ENCODE peak calls at places on chromosomes 5 and 9, in five cellular contexts. G is SJSA1, F is GM23248, O is A549, P is AG04450. E is an unnamed sample.
A peak's percentile ranks its signal among the peaks of the same experiment; 100 is the strongest.

GRCh38 chr5:168423971-168424370 is 62.3 kb upstream of the RARS1 start:
- DNase-seq in G (no peak), F (no peak), O (no peak), P (no peak), E (no peak)

GRCh38 chr9:124312290-124313265 is 54.8 kb downstream of the NEK6 start:
- DNase-seq in G (no peak), F (no peak), O (no peak), P (no peak), E (no peak)

GRCh38 chr5:136011427-136012001 is 17.3 kb upstream of the TGFBI start:
- DNase-seq in G (peak; percentile 57), F (peak; percentile 94), O (peak; percentile 84), P (no peak), E (no peak)

GRCh38 chr5:95976606-95977005 is 15.0 kb upstream of the ELL2 start:
- DNase-seq in G (no peak), F (no peak), O (no peak), P (no peak), E (no peak)

GRCh38 chr9:85743290-85744128 is 1.8 kb upstream of the AGTPBP1 start:
- DNase-seq in G (peak; percentile 51), F (peak; percentile 53), O (peak; percentile 71), P (peak; percentile 83), E (no peak)

GRCh38 chr9:708556-709432 is 132.7 kb upstream of the DMRT1 start:
- DNase-seq in G (no peak), F (peak; percentile 49), O (no peak), P (no peak), E (peak; percentile 81)

GRCh38 chr5:32850792-32851191 is 139.7 kb downstream of the NPR3 start:
- DNase-seq in G (no peak), F (no peak), O (no peak), P (no peak), E (no peak)

GRCh38 chr5:17327048-17327447 is 109.6 kb downstream of the BASP1 start:
- DNase-seq in G (no peak), F (no peak), O (no peak), P (no peak), E (no peak)

GRCh38 chr5:169384661-169385060 is 83.7 kb upstream of the SLIT3 start:
- DNase-seq in G (no peak), F (no peak), O (no peak), P (no peak), E (no peak)

GRCh38 chr5:540215-541147 is 16.2 kb upstream of the SLC9A3 start:
- DNase-seq in G (peak; percentile 41), F (peak; percentile 22), O (no peak), P (no peak), E (no peak)

GRCh38 chr9:9352877-9353481 is 1259.8 kb downstream of the PTPRD start:
- DNase-seq in G (no peak), F (peak; percentile 17), O (no peak), P (no peak), E (peak; percentile 3)

GRCh38 chr9:130473521-130473920 is 28.8 kb downstream of the ASS1 start:
- DNase-seq in G (no peak), F (no peak), O (no peak), P (no peak), E (no peak)

GRCh38 chr9:77977210-77977611 is 54.4 kb downstream of the GNAQ start:
- DNase-seq in G (peak; percentile 59), F (peak; percentile 79), O (peak; percentile 71), P (no peak), E (peak; percentile 47)

GRCh38 chr9:133700861-133701320 is 37.3 kb downstream of the SARDH start:
- DNase-seq in G (no peak), F (no peak), O (no peak), P (no peak), E (no peak)

GRCh38 chr9:21611896-21612295 is 129.8 kb upstream of the IFNE start:
- DNase-seq in G (no peak), F (peak; percentile 32), O (no peak), P (no peak), E (no peak)

GRCh38 chr5:111954516-111955337 is 197.7 kb upstream of the NREP start:
- DNase-seq in G (no peak), F (peak; percentile 72), O (no peak), P (no peak), E (no peak)
- H3K4me3 ChIP-seq in G (no peak overlapping the region), F (peak overlapping the region; percentile 9), O (no peak overlapping the region), P (no peak overlapping the region), E (no peak overlapping the region)

GRCh38 chr5:174720066-174720611 is 4.2 kb upstream of the MSX2 start:
- DNase-seq in G (no peak), F (no peak), O (no peak), P (no peak), E (no peak)
- H3K4me3 ChIP-seq in G (no peak overlapping the region), F (no peak overlapping the region), O (peak overlapping the region; percentile 50), P (no peak overlapping the region), E (no peak overlapping the region)

DNA sequence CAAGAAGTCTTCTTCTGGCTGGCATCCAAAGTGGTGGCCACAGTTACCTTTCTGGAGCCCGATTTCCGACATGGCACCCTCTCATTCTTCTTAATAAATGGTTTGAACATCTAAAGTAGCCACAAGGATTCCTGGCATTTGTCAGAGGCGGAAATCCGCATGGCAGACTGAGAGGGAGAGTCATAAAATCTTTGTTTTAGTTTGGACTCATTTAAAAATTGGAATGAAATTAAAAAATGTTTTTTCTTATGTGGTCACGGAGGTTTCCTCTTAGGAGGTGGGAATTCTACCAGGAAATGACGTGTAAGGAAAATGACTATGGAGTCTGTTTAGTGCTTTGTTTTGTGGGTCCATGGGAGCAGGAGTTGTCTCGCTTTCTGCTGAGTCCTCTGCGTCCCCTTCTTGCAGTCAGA is 133.0 kb upstream of the PTCH1 start:
- DNase-seq in G (peak; percentile 60), F (peak; percentile 50), O (no peak), P (no peak), E (no peak)
- H3K4me3 ChIP-seq in G (peak overlapping the region; percentile 34), F (peak overlapping the region; percentile 62), O (no peak overlapping the region), P (no peak overlapping the region), E (no peak overlapping the region)

GRCh38 chr5:119332978-119333401 is 22.8 kb upstream of the TNFAIP8 start:
- DNase-seq in G (no peak), F (no peak), O (no peak), P (no peak), E (no peak)
- H3K4me3 ChIP-seq in G (no peak overlapping the region), F (no peak overlapping the region), O (no peak overlapping the region), P (no peak overlapping the region), E (no peak overlapping the region)

GRCh38 chr9:4143951-4144717 is 155.7 kb downstream of the GLIS3 start:
- DNase-seq in G (no peak), F (peak; percentile 78), O (peak; percentile 45), P (no peak), E (no peak)
- H3K4me3 ChIP-seq in G (no peak overlapping the region), F (peak overlapping the region; percentile 48), O (peak overlapping the region; percentile 36), P (no peak overlapping the region), E (no peak overlapping the region)

GRCh38 chr5:143427122-143427735 is 23.7 kb upstream of the NR3C1 start:
- DNase-seq in G (no peak), F (no peak), O (no peak), P (no peak), E (no peak)

GRCh38 chr5:143425835-143426234 is 22.3 kb upstream of the NR3C1 start:
- DNase-seq in G (no peak), F (no peak), O (no peak), P (no peak), E (no peak)

GRCh38 chr5:143428738-143429420 is 25.4 kb upstream of the NR3C1 start:
- DNase-seq in G (no peak), F (no peak), O (no peak), P (no peak), E (no peak)

GRCh38 chr5:143428155-143428554 is 24.7 kb upstream of the NR3C1 start:
- DNase-seq in G (no peak), F (no peak), O (no peak), P (no peak), E (no peak)

DNA sequence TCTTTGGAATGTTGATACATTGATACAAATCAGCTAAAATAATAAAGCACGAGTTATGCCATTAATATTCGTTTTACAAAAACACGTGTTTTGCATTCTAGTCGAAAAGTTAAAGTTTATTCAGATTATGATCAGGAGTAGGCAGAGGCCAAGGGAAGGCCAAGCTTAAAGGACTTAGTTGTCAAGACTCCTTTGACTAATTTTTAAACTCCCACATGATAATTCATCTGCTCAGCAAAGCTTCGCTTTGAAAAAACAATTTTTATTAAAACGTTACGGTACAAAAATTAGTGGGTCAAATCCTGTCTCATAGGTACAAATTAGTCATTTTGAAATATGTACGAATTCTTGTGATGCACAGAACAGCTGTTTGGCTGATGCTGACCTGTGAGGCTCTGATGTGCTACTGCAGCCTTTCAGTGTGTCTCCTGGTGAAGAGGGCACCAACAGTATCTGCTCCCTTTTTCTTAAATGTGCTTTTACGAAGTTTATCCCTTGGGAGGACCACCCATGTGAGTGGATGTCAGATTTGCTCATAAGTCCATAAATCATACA is 23.0 kb upstream of the NR3C1 start:
- DNase-seq in G (no peak), F (no peak), O (no peak), P (no peak), E (no peak)
- H3K4me3 ChIP-seq in G (no peak overlapping the region), F (no peak overlapping the region), O (no peak overlapping the region), P (no peak overlapping the region), E (no peak overlapping the region)

DNA sequence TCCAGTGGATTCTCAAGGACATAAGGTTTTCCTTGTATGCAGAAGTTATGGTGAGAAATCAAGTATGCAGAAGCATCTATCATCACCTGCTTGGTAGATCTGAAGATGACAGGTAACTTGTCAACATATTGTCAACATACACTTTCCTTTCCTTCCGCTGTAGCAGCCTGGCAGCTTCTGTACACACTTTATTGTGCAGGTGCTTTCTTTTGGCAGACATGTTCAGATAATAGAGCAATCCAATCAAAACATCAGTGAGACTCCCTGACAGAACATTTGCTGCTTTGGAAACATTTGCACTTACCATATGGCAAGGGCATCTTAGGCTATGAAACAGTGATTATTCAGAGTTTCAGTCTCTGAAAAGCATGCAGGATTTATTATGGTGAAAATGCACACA is 161.1 kb upstream of the CDH12 start:
- DNase-seq in G (no peak), F (no peak), O (no peak), P (no peak), E (no peak)
- H3K4me3 ChIP-seq in G (no peak overlapping the region), F (no peak overlapping the region), O (no peak overlapping the region), P (no peak overlapping the region), E (no peak overlapping the region)

DNA sequence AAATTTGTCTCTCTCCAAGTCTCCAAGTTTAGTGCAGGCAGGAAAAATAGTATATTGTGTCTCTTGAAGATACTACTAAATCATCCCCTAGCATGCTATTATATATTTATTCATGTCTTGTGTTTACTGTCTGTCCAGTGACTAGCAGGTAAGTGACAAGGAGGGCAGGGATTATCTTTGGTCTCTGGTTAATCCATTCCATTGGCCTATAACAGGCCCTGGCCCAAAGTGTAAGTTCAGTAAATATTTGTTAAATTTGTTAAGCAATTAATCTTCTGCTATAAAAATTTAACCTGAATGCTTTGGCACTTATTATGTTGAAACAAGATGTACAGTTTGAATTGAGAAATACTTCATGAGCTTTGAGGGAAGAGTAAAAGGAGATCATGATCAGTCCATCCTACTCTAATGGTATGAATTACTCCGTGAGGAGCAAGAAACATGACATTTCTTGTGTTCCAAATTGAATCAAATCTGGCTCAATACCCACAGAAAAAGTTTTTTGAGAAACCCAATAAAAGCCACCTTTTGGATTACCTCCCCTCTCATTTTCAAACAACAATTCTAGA is 219.7 kb downstream of the DTWD2 start:
- DNase-seq in G (no peak), F (no peak), O (no peak), P (no peak), E (no peak)
- H3K4me3 ChIP-seq in G (no peak overlapping the region), F (no peak overlapping the region), O (no peak overlapping the region), P (no peak overlapping the region), E (no peak overlapping the region)

E was measured in thyroid gland.